ENCODE peak calls at places on chromosomes 13 and 19, in nine cellular contexts. X, N, F, Z, D, Y, U, H and C are unnamed samples.

GRCh38 chr13:51048166-51048461 is 63.0 kb downstream of the C13orf42 start:
- DNase-seq in F (no peak), U (no peak), Z (no peak), D (no peak), X (no peak), Y (no peak), N (no peak), H (no peak), C (no peak)

GRCh38 chr13:67106502-67107057 is 123.6 kb downstream of the PCDH9 start:
- DNase-seq in H (no peak), X (no peak), N (no peak), F (no peak), U (no peak), Z (no peak), D (no peak), Y (no peak), C (no peak)

GRCh38 chr13:65417953-65418352 is 1812.2 kb downstream of the PCDH9 start:
- DNase-seq in X (no peak), Z (no peak), U (no peak), N (no peak), H (no peak), F (no peak), D (no peak), Y (no peak), C (no peak)

GRCh38 chr13:110334841-110335490 is 27.9 kb downstream of the COL4A2 start:
- DNase-seq in D (peak), Y (no peak), Z (no peak), N (no peak), H (no peak), F (no peak), U (no peak), X (no peak), C (no peak)

GRCh38 chr13:106376411-106377112 is 158.9 kb downstream of the EFNB2 start:
- DNase-seq in Z (no peak), D (peak), Y (no peak), F (peak), H (peak), X (no peak), U (no peak), N (no peak), C (no peak)

GRCh38 chr19:9644472-9644871 is 23.4 kb upstream of the ZNF561 start:
- DNase-seq in U (no peak), X (no peak), N (no peak), Y (no peak), F (no peak), H (no peak), D (no peak), Z (no peak), C (no peak)

GRCh38 chr19:44814517-44814916 is 5.6 kb downstream of the BCAM start:
- DNase-seq in Z (no peak), X (no peak), U (no peak), D (no peak), F (no peak), N (no peak), Y (no peak), H (no peak), C (no peak)

GRCh38 chr19:310141-310651 is 19.0 kb upstream of the PLPP2 start:
- DNase-seq in U (no peak), N (no peak), H (no peak), D (no peak), Z (no peak), Y (no peak), F (no peak), X (no peak), C (no peak)

GRCh38 chr19:11736696-11737095 is 2.0 kb downstream of the ZNF823 start:
- DNase-seq in X (no peak), U (no peak), D (peak), H (peak), F (peak), Z (no peak), N (no peak), Y (no peak), C (peak)

GRCh38 chr19:2629491-2630351 is 72.8 kb downstream of the GNG7 start:
- DNase-seq in Y (no peak), D (no peak), X (no peak), U (peak), N (no peak), Z (peak), F (no peak), H (no peak), C (no peak)

GRCh38 chr19:55056827-55057226 is 6.1 kb downstream of the RDH13 start:
- DNase-seq in U (no peak), N (no peak), Z (no peak), F (no peak), Y (no peak), D (no peak), X (no peak), H (no peak), C (no peak)

GRCh38 chr13:109776575-109776974 is 9.8 kb downstream of the IRS2 start:
- DNase-seq in Y (no peak), H (no peak), U (no peak), D (no peak), X (no peak), N (no peak), F (no peak), Z (no peak), C (no peak)

GRCh38 chr13:80850771-80851170 is 509.8 kb upstream of the SPRY2 start:
- DNase-seq in N (no peak), X (no peak), F (no peak), Z (no peak), D (no peak), U (no peak), H (no peak), Y (no peak), C (no peak)

GRCh38 chr19:56423276-56423984 is 19.3 kb downstream of the ZNF583 start:
- DNase-seq in H (no peak), D (no peak), N (no peak), U (no peak), F (no peak), Z (no peak), Y (no peak), X (no peak), C (no peak)

GRCh38 chr13:100438059-100438788 is 150.4 kb downstream of the GGACT start:
- DNase-seq in X (no peak), H (no peak), U (no peak), F (no peak), Y (no peak), D (no peak), N (no peak), Z (no peak), C (no peak)

GRCh38 chr13:73934215-73934623 is 200.0 kb downstream of the KLF12 start:
- DNase-seq in U (no peak), Y (no peak), D (no peak), F (no peak), X (no peak), H (no peak), N (no peak), Z (no peak), C (no peak)

GRCh38 chr19:34667349-34668076 is 9.4 kb downstream of the SCGB2B2 start:
- DNase-seq in U (no peak), H (no peak), X (no peak), D (no peak), N (peak), Y (no peak), Z (no peak), F (no peak), C (no peak)

GRCh38 chr19:50912727-50913716 is 1.8 kb upstream of the KLK4 start:
- DNase-seq in N (no peak), Y (no peak), U (no peak), Z (no peak), F (no peak), D (no peak), H (no peak), X (no peak), C (no peak)